ENCODE peak calls at places on chromosomes 4 and X, in six cellular contexts. One of them, this sample, is unnamed.

GRCh38 chr4:122450847-122451246 is 5.7 kb downstream of the IL2 start:
- DNase-seq in aorta: no peak
- DNase-seq in heart right ventricle: no peak
- DNase-seq in PC-3: peak; percentile 62
- DNase-seq in A673: peak; percentile 64
- DNase-seq in colonic mucosa: no peak
- DNase-seq in this sample: no peak

GRCh38 chr4:54146139-54146538 is 46.2 kb downstream of the GSX2 start:
- DNase-seq in heart right ventricle: no peak
- DNase-seq in PC-3: no peak
- DNase-seq in A673: no peak
- DNase-seq in aorta: no peak
- DNase-seq in colonic mucosa: no peak
- DNase-seq in this sample: no peak

GRCh38 chrX:24767557-24767956 is 73.8 kb downstream of the POLA1 start:
- DNase-seq in PC-3: peak; percentile 7
- DNase-seq in aorta: no peak
- DNase-seq in heart right ventricle: no peak
- DNase-seq in A673: no peak
- DNase-seq in colonic mucosa: no peak
- DNase-seq in this sample: no peak

GRCh38 chr4:109682875-109683274 is 20.4 kb downstream of the CASP6 start:
- DNase-seq in A673: peak; percentile 65
- DNase-seq in colonic mucosa: no peak
- DNase-seq in aorta: no peak
- DNase-seq in heart right ventricle: no peak
- DNase-seq in PC-3: no peak
- DNase-seq in this sample: no peak

GRCh38 chrX:41472231-41472815 is 25.2 kb downstream of the NYX start:
- DNase-seq in colonic mucosa: no peak
- DNase-seq in heart right ventricle: no peak
- DNase-seq in PC-3: no peak
- DNase-seq in A673: no peak
- DNase-seq in aorta: no peak
- DNase-seq in this sample: no peak

GRCh38 chr4:54745031-54745770 is 87.4 kb downstream of the KIT start:
- DNase-seq in heart right ventricle: no peak
- DNase-seq in colonic mucosa: no peak
- DNase-seq in A673: no peak
- DNase-seq in PC-3: peak; percentile 17
- DNase-seq in aorta: no peak
- DNase-seq in this sample: no peak

GRCh38 chr4:56907009-56907408 is 691 bp upstream of the REST start:
- DNase-seq in colonic mucosa: peak; percentile 24
- DNase-seq in A673: no peak
- DNase-seq in heart right ventricle: no peak
- DNase-seq in aorta: no peak
- DNase-seq in PC-3: no peak
- DNase-seq in this sample: no peak

GRCh38 chrX:112694062-112694461 is 14.3 kb upstream of the LHFPL1 start:
- DNase-seq in aorta: no peak
- DNase-seq in colonic mucosa: no peak
- DNase-seq in heart right ventricle: no peak
- DNase-seq in A673: no peak
- DNase-seq in PC-3: no peak
- DNase-seq in this sample: no peak

GRCh38 chr4:159390648-159391047 is 287.8 kb downstream of the RAPGEF2 start:
- DNase-seq in colonic mucosa: no peak
- DNase-seq in PC-3: peak; percentile 97
- DNase-seq in aorta: no peak
- DNase-seq in A673: peak; percentile 77
- DNase-seq in heart right ventricle: no peak
- DNase-seq in this sample: no peak

GRCh38 chr4:8024073-8024786 is 84.6 kb upstream of the AFAP1 start:
- DNase-seq in colonic mucosa: no peak
- DNase-seq in A673: no peak
- DNase-seq in PC-3: no peak
- DNase-seq in heart right ventricle: no peak
- DNase-seq in aorta: no peak
- DNase-seq in this sample: no peak

GRCh38 chrX:37380920-37381319 is 31.8 kb downstream of the PRRG1 start:
- DNase-seq in colonic mucosa: peak; percentile 32
- DNase-seq in aorta: no peak
- DNase-seq in A673: no peak
- DNase-seq in heart right ventricle: no peak
- DNase-seq in PC-3: peak; percentile 94
- DNase-seq in this sample: no peak

GRCh38 chrX:2501246-2502102 is 698 bp upstream of the DHRSX start:
- DNase-seq in heart right ventricle: no peak
- DNase-seq in aorta: peak; percentile 68
- DNase-seq in A673: no peak
- DNase-seq in PC-3: no peak
- DNase-seq in colonic mucosa: no peak
- DNase-seq in this sample: no peak
- H3K27ac ChIP-seq in heart right ventricle: no peak overlapping the region
- H3K27ac ChIP-seq in aorta: no peak overlapping the region
- H3K27ac ChIP-seq in A673: peak overlapping the region; percentile 93
- H3K27ac ChIP-seq in PC-3: no peak overlapping the region
- H3K27ac ChIP-seq in colonic mucosa: no peak overlapping the region
- H3K27ac ChIP-seq in this sample: no peak overlapping the region

DNA sequence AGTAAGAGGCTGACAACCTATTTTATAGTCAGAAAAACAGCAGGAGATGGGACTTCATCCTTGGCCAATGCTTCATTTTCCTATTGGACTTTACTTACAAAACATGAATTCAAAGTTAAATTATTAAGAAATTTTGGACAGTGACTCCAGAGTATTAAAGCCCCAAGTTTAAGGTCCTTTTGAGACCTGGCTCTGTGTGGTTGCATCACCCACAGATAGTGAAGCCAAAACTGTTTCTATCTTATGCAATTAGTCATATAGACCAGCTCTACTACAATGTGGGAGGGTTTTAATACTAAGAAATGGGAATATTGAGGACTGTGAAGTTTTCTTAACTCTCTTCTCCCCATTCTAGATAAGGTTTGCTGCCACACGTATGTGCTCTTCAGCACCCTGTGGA is 196.7 kb upstream of the AR start:
- DNase-seq in heart right ventricle: no peak
- DNase-seq in A673: no peak
- DNase-seq in colonic mucosa: no peak
- DNase-seq in aorta: no peak
- DNase-seq in PC-3: no peak
- DNase-seq in this sample: no peak
- H3K9me3 ChIP-seq in heart right ventricle: no peaks in the 10 kb centered on the region
- H3K9me3 ChIP-seq in A673: peaks cover 23% of the 10 kb centered on the region
- H3K9me3 ChIP-seq in colonic mucosa: no peaks in the 10 kb centered on the region
- H3K9me3 ChIP-seq in aorta: no peaks in the 10 kb centered on the region
- H3K9me3 ChIP-seq in PC-3: no peaks in the 10 kb centered on the region
- H3K9me3 ChIP-seq in this sample: no peaks in the 10 kb centered on the region

DNA sequence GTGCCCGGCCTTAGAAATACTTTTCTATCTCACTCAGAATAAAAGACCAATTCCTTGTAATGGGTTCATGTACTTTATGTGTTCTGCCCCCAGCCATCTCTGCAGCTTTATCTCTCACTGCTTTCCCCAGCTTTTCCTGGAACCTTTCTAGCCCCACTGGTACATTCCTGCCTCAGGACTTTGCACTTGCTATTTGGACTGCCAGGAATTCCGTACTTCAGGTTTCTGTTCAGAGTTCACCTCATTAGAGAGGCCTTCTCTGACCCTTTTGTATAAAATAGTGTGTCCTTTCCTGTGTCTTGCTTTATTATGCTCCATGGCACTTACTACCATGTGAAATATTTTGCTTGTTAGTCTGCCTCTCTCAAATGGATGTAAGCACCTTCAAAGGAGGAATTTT is 112.5 kb downstream of the PDLIM5 start:
- DNase-seq in PC-3: no peak
- DNase-seq in aorta: no peak
- DNase-seq in colonic mucosa: no peak
- DNase-seq in heart right ventricle: no peak
- DNase-seq in A673: no peak
- DNase-seq in this sample: no peak
- H3K4me1 ChIP-seq in PC-3: peaks cover 26% of the 10 kb centered on the region
- H3K4me1 ChIP-seq in aorta: peaks cover 9% of the 10 kb centered on the region
- H3K4me1 ChIP-seq in colonic mucosa: peaks cover 16% of the 10 kb centered on the region
- H3K4me1 ChIP-seq in heart right ventricle: peaks cover 4% of the 10 kb centered on the region
- H3K4me1 ChIP-seq in A673: peaks cover 11% of the 10 kb centered on the region
- H3K4me1 ChIP-seq in this sample: peaks cover 100% of the 10 kb centered on the region

GRCh38 chr4:112288455-112288854 is 2.8 kb upstream of the TIFA start:
- DNase-seq in colonic mucosa: no peak
- DNase-seq in A673: no peak
- DNase-seq in PC-3: no peak
- DNase-seq in heart right ventricle: no peak
- DNase-seq in aorta: no peak
- DNase-seq in this sample: no peak

GRCh38 chr4:112289407-112290253 is 3.9 kb upstream of the TIFA start:
- DNase-seq in colonic mucosa: no peak
- DNase-seq in PC-3: no peak
- DNase-seq in heart right ventricle: no peak
- DNase-seq in A673: no peak
- DNase-seq in aorta: no peak
- DNase-seq in this sample: no peak

GRCh38 chr4:112284662-112285411 is 867 bp downstream of the TIFA start:
- DNase-seq in PC-3: peak; percentile 31
- DNase-seq in colonic mucosa: peak; percentile 35
- DNase-seq in aorta: no peak
- DNase-seq in heart right ventricle: no peak
- DNase-seq in A673: peak; percentile 12
- DNase-seq in this sample: no peak

GRCh38 chr4:112290341-112290740 is 4.6 kb upstream of the TIFA start:
- DNase-seq in A673: no peak
- DNase-seq in PC-3: no peak
- DNase-seq in colonic mucosa: no peak
- DNase-seq in aorta: no peak
- DNase-seq in heart right ventricle: no peak
- DNase-seq in this sample: no peak

DNA sequence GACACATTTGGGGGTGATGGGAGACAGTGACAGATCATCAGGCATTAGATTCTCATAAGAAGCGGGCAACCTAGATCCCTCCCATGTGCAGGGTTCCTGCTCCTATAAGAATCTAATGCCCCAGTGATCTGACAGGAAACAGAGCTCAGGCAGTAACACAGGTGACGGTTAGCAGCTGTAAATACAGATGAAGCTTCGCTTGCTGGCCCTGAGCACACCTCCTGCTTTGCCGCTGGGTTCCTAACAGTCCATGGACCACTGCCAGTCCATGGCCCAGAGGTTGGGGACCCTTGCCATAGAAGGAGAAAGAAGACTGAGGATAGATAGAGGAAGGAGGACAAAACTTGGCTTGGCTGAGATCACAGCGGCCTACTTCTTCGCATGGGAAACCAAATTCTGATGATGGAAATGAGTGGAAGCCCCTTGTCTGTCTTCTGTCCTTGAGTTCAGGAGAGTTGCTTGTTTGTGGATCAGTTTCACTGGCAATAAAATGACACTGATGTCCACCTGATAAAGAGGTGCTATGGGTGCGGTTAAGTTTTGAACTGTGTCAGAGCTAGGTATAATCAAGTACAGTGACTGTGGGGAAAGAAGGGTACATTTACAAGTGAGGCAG is 1.7 kb upstream of the TIFA start:
- DNase-seq in aorta: no peak
- DNase-seq in colonic mucosa: no peak
- DNase-seq in PC-3: no peak
- DNase-seq in A673: no peak
- DNase-seq in heart right ventricle: no peak
- DNase-seq in this sample: no peak
- H3K27ac ChIP-seq in aorta: no peak overlapping the region
- H3K27ac ChIP-seq in colonic mucosa: peak overlapping the region; percentile 24
- H3K27ac ChIP-seq in PC-3: no peak overlapping the region
- H3K27ac ChIP-seq in A673: no peak overlapping the region
- H3K27ac ChIP-seq in heart right ventricle: no peak overlapping the region
- H3K27ac ChIP-seq in this sample: no peak overlapping the region